ENCODE peak calls at places on chromosome 16, in six cellular contexts. One of them, this sample, is unnamed. For H3K36me3, the result is how much of the 10 kb centered on the place peaks cover.

GRCh38 chr16:69179255-69180010 is 7.5 kb upstream of the SNTB2 start:
- DNase-seq in CD8-positive, alpha-beta memory T cell: no peak
- DNase-seq in HAP-1: no peak
- DNase-seq in brain microvascular endothelial cell: no peak
- DNase-seq in endodermal cell: no peak
- DNase-seq in body of pancreas: peak
- DNase-seq in this sample: peak

GRCh38 chr16:8849411-8850011 is 19.3 kb downstream of the CARHSP1 start:
- DNase-seq in CD8-positive, alpha-beta memory T cell: no peak
- DNase-seq in HAP-1: no peak
- DNase-seq in brain microvascular endothelial cell: peak
- DNase-seq in endodermal cell: no peak
- DNase-seq in body of pancreas: no peak
- DNase-seq in this sample: no peak

GRCh38 chr16:88809068-88809675 is 2.6 kb downstream of the APRT start:
- DNase-seq in CD8-positive, alpha-beta memory T cell: no peak
- DNase-seq in HAP-1: peak
- DNase-seq in brain microvascular endothelial cell: no peak
- DNase-seq in endodermal cell: no peak
- DNase-seq in body of pancreas: peak
- DNase-seq in this sample: no peak

GRCh38 chr16:80684136-80684765 is 120.1 kb downstream of the CDYL2 start:
- DNase-seq in CD8-positive, alpha-beta memory T cell: no peak
- DNase-seq in HAP-1: no peak
- DNase-seq in brain microvascular endothelial cell: no peak
- DNase-seq in endodermal cell: no peak
- DNase-seq in body of pancreas: no peak
- DNase-seq in this sample: no peak

GRCh38 chr16:86048882-86049585 is 150.1 kb downstream of the IRF8 start:
- DNase-seq in CD8-positive, alpha-beta memory T cell: no peak
- DNase-seq in HAP-1: no peak
- DNase-seq in brain microvascular endothelial cell: no peak
- DNase-seq in endodermal cell: peak
- DNase-seq in body of pancreas: no peak
- DNase-seq in this sample: no peak

GRCh38 chr16:87924041-87924851 is 12.1 kb downstream of the CA5A start:
- DNase-seq in CD8-positive, alpha-beta memory T cell: no peak
- DNase-seq in HAP-1: no peak
- DNase-seq in brain microvascular endothelial cell: no peak
- DNase-seq in endodermal cell: no peak
- DNase-seq in body of pancreas: peak
- DNase-seq in this sample: no peak

GRCh38 chr16:80122155-80122554 is 418.6 kb upstream of the DYNLRB2 start:
- DNase-seq in CD8-positive, alpha-beta memory T cell: no peak
- DNase-seq in HAP-1: no peak
- DNase-seq in brain microvascular endothelial cell: no peak
- DNase-seq in endodermal cell: no peak
- DNase-seq in body of pancreas: peak
- DNase-seq in this sample: peak

GRCh38 chr16:58464047-58464915 is 35.7 kb upstream of the NDRG4 start:
- DNase-seq in CD8-positive, alpha-beta memory T cell: no peak
- DNase-seq in HAP-1: no peak
- DNase-seq in brain microvascular endothelial cell: no peak
- DNase-seq in endodermal cell: peak
- DNase-seq in body of pancreas: peak
- DNase-seq in this sample: no peak

GRCh38 chr16:82957212-82957611 is 330.4 kb downstream of the CDH13 start:
- DNase-seq in CD8-positive, alpha-beta memory T cell: no peak
- DNase-seq in HAP-1: no peak
- DNase-seq in brain microvascular endothelial cell: no peak
- DNase-seq in endodermal cell: no peak
- DNase-seq in body of pancreas: no peak
- DNase-seq in this sample: no peak

GRCh38 chr16:66382171-66382965 is 15.9 kb downstream of the CDH5 start:
- DNase-seq in CD8-positive, alpha-beta memory T cell: no peak
- DNase-seq in HAP-1: no peak
- DNase-seq in brain microvascular endothelial cell: peak
- DNase-seq in endodermal cell: peak
- DNase-seq in body of pancreas: no peak
- DNase-seq in this sample: no peak

GRCh38 chr16:15757630-15758251 is 99.1 kb downstream of the MYH11 start:
- DNase-seq in CD8-positive, alpha-beta memory T cell: no peak
- DNase-seq in HAP-1: no peak
- DNase-seq in brain microvascular endothelial cell: no peak
- DNase-seq in endodermal cell: no peak
- DNase-seq in body of pancreas: no peak
- DNase-seq in this sample: no peak

DNA sequence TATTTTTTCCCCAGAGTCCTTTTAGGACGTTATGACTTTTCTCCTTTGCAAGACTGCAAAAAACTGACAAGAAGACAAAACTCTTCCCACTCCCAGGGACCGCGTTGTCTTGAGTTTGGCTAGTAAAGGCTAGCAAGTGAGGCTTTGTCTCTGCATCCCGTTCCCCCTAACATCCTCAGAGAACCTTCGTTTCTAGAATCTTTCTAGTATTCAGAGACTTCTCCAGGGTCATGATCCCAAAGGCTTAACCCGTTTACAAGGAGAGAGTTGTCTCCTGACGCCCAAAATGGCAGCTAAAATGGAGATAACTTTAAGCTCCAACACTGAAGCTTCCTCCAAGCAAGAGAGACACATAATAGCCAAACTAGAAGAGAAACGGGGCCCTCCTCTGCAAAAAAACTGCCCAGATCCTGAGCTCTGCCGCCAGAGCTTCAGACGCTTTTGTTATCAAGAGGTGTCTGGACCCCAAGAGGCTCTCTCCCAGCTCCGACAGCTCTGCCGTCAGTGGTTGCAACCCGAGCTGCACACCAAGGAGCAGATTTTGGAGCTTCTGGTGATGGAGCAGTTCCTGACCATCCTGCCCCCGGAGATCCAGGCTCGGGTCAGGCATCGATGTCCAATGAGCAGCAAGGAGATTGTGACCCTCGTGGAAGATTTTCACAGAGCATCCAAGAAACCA is 843 bp downstream of the ZNF174 start:
- DNase-seq in CD8-positive, alpha-beta memory T cell: no peak
- DNase-seq in HAP-1: no peak
- DNase-seq in brain microvascular endothelial cell: no peak
- DNase-seq in endodermal cell: peak
- DNase-seq in body of pancreas: no peak
- DNase-seq in this sample: peak
- H3K36me3 ChIP-seq in CD8-positive, alpha-beta memory T cell: under half
- H3K36me3 ChIP-seq in HAP-1: under half
- H3K36me3 ChIP-seq in brain microvascular endothelial cell: under half
- H3K36me3 ChIP-seq in endodermal cell: half or more
- H3K36me3 ChIP-seq in body of pancreas: under half
- H3K36me3 ChIP-seq in this sample: under half

GRCh38 chr16:75443301-75443700 is 10.0 kb upstream of the CFDP1 start:
- DNase-seq in CD8-positive, alpha-beta memory T cell: no peak
- DNase-seq in HAP-1: no peak
- DNase-seq in brain microvascular endothelial cell: no peak
- DNase-seq in endodermal cell: no peak
- DNase-seq in body of pancreas: no peak
- DNase-seq in this sample: peak

GRCh38 chr16:75445298-75445697 is 12.0 kb upstream of the CFDP1 start:
- DNase-seq in CD8-positive, alpha-beta memory T cell: no peak
- DNase-seq in HAP-1: no peak
- DNase-seq in brain microvascular endothelial cell: no peak
- DNase-seq in endodermal cell: no peak
- DNase-seq in body of pancreas: no peak
- DNase-seq in this sample: no peak

GRCh38 chr16:75446416-75446815 is 13.1 kb upstream of the CFDP1 start:
- DNase-seq in CD8-positive, alpha-beta memory T cell: no peak
- DNase-seq in HAP-1: no peak
- DNase-seq in brain microvascular endothelial cell: no peak
- DNase-seq in endodermal cell: no peak
- DNase-seq in body of pancreas: no peak
- DNase-seq in this sample: no peak
- H3K36me3 ChIP-seq in CD8-positive, alpha-beta memory T cell: under half
- H3K36me3 ChIP-seq in HAP-1: under half
- H3K36me3 ChIP-seq in brain microvascular endothelial cell: under half
- H3K36me3 ChIP-seq in endodermal cell: half or more
- H3K36me3 ChIP-seq in body of pancreas: under half
- H3K36me3 ChIP-seq in this sample: under half

DNA sequence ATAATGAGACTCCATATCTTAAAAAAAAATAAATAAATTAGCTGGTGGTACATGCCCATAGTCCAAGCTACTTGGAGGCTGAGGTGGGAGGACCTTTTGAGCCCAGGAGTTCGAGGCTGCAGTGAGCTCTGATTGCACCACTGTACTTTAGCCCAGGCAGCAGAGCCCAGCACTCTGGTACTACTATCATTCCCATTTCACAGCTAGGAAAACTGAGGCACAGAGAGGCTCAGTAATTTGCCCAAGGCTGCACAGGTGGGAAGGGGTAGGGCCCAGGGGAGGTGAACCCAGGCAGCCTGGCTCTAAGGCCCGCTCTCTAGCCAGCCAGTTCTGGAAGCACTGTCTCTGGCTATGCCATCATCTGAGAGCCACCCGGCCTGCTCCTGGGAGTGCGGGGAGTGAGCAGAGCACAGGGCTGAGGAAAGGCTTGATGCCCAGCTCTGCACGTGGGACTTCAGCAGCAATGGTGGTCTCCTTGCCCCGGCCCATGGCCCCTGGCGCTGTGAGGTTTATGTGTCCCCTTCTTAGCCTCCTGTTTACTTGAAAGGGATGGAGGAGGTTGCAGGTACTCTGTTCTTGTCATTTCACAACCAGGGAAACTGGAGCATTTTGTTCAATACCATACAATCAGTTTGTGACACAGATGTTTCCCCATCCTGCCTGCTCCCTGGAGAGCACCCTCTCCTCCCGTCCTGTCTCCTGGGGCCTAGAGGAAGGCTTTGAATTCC is 222.3 kb downstream of the KATNIP start:
- DNase-seq in CD8-positive, alpha-beta memory T cell: no peak
- DNase-seq in HAP-1: no peak
- DNase-seq in brain microvascular endothelial cell: no peak
- DNase-seq in endodermal cell: no peak
- DNase-seq in body of pancreas: no peak
- DNase-seq in this sample: no peak
- H3K36me3 ChIP-seq in CD8-positive, alpha-beta memory T cell: under half
- H3K36me3 ChIP-seq in HAP-1: under half
- H3K36me3 ChIP-seq in brain microvascular endothelial cell: under half
- H3K36me3 ChIP-seq in endodermal cell: under half
- H3K36me3 ChIP-seq in body of pancreas: under half
- H3K36me3 ChIP-seq in this sample: under half

DNA sequence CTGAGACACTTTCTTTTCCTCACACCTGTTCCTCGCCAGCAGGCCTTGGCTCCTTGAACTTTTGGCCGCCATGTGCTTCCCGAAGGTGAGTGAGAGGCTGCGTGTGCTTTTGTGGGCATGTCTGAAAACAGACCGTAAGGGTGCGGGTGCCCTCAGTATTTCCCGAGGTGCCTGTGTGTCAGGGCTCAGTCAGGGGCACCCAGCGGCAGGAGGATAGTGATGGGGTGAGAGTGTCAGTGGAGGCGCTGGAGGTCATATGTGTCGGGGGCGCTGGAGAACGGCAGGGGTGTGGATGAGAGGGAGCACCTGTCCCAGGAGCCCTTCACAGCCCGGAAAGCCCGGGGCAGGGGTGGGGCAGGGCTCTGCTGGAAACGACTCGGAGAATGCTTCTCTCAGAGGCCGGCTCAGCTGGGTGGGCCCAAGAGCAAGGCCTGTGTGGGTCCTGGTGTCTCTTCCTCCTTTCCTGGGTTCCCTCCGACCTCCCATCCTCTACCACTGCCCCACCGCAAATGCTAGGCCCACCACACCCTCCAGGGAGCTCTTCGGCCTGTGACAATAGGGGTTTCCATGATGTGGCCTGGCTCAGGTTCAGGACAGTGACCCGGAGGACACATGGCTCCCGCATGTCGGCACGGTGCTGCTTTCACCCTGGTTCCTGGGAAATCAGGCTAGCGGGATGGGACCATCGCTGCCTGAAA is 451 bp downstream of the IL32 start:
- DNase-seq in CD8-positive, alpha-beta memory T cell: no peak
- DNase-seq in HAP-1: no peak
- DNase-seq in brain microvascular endothelial cell: no peak
- DNase-seq in endodermal cell: no peak
- DNase-seq in body of pancreas: no peak
- DNase-seq in this sample: no peak
- H3K36me3 ChIP-seq in CD8-positive, alpha-beta memory T cell: under half
- H3K36me3 ChIP-seq in HAP-1: under half
- H3K36me3 ChIP-seq in brain microvascular endothelial cell: under half
- H3K36me3 ChIP-seq in endodermal cell: under half
- H3K36me3 ChIP-seq in body of pancreas: under half
- H3K36me3 ChIP-seq in this sample: under half

DNA sequence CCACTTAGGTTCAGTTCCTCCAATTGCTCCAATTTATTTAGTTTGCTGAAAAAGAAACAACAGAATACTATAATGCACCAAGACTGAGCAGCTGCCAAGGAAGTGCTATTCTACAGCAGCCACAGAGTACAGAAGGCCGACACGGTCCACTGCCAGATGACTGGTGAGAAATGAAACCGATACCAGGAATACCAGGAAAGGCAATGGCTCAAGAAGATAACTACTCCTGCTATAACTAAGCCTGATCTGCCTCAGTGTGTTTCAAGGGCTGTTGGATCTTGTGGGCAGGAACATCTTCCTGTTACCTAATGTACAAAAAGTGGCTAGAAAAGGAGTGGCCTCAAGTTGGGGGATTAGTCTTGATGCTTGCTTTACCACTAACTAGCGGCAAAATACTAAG is 32.8 kb downstream of the MARVELD3 start:
- DNase-seq in CD8-positive, alpha-beta memory T cell: no peak
- DNase-seq in HAP-1: no peak
- DNase-seq in brain microvascular endothelial cell: no peak
- DNase-seq in endodermal cell: no peak
- DNase-seq in body of pancreas: no peak
- DNase-seq in this sample: no peak
- H3K36me3 ChIP-seq in CD8-positive, alpha-beta memory T cell: under half
- H3K36me3 ChIP-seq in HAP-1: under half
- H3K36me3 ChIP-seq in brain microvascular endothelial cell: under half
- H3K36me3 ChIP-seq in endodermal cell: half or more
- H3K36me3 ChIP-seq in body of pancreas: under half
- H3K36me3 ChIP-seq in this sample: under half

GRCh38 chr16:2447920-2448583 is 11.9 kb upstream of the TEDC2 start:
- DNase-seq in CD8-positive, alpha-beta memory T cell: no peak
- DNase-seq in HAP-1: no peak
- DNase-seq in brain microvascular endothelial cell: peak
- DNase-seq in endodermal cell: no peak
- DNase-seq in body of pancreas: no peak
- DNase-seq in this sample: no peak
- H3K36me3 ChIP-seq in CD8-positive, alpha-beta memory T cell: under half
- H3K36me3 ChIP-seq in HAP-1: half or more
- H3K36me3 ChIP-seq in brain microvascular endothelial cell: under half
- H3K36me3 ChIP-seq in endodermal cell: half or more
- H3K36me3 ChIP-seq in body of pancreas: under half
- H3K36me3 ChIP-seq in this sample: under half

GRCh38 chr16:11779074-11779473 is 18.0 kb downstream of the ZC3H7A start:
- DNase-seq in CD8-positive, alpha-beta memory T cell: no peak
- DNase-seq in HAP-1: no peak
- DNase-seq in brain microvascular endothelial cell: no peak
- DNase-seq in endodermal cell: no peak
- DNase-seq in body of pancreas: no peak
- DNase-seq in this sample: no peak
- H3K36me3 ChIP-seq in CD8-positive, alpha-beta memory T cell: under half
- H3K36me3 ChIP-seq in HAP-1: under half
- H3K36me3 ChIP-seq in brain microvascular endothelial cell: under half
- H3K36me3 ChIP-seq in endodermal cell: half or more
- H3K36me3 ChIP-seq in body of pancreas: under half
- H3K36me3 ChIP-seq in this sample: under half

This sample was measured in cardiac muscle cell.